ENCODE peak calls at places on chromosomes 3 and 15, in seven cellular contexts. One of them, this sample, is unnamed.

GRCh38 chr3:72818915-72819314 is 29.3 kb downstream of the SHQ1 start:
- DNase-seq in AG10803: peak; percentile 85
- DNase-seq in right atrium auricular region: no peak
- DNase-seq in progenitor cell of endocrine pancreas: no peak
- DNase-seq in psoas muscle: no peak
- DNase-seq in mesothelial cell of epicardium: no peak
- DNase-seq in cardiac fibroblast: peak; percentile 71
- DNase-seq in this sample: no peak

GRCh38 chr15:45200799-45201556 is 13.2 kb upstream of the SHF start:
- DNase-seq in AG10803: peak; percentile 84
- DNase-seq in right atrium auricular region: peak; percentile 87
- DNase-seq in progenitor cell of endocrine pancreas: peak; percentile 45
- DNase-seq in psoas muscle: peak; percentile 91
- DNase-seq in mesothelial cell of epicardium: peak; percentile 79
- DNase-seq in cardiac fibroblast: peak; percentile 81
- DNase-seq in this sample: peak; percentile 84

GRCh38 chr3:73411545-73411944 is 213.2 kb downstream of the PDZRN3 start:
- DNase-seq in AG10803: no peak
- DNase-seq in right atrium auricular region: no peak
- DNase-seq in progenitor cell of endocrine pancreas: no peak
- DNase-seq in psoas muscle: no peak
- DNase-seq in mesothelial cell of epicardium: no peak
- DNase-seq in cardiac fibroblast: no peak
- DNase-seq in this sample: no peak

GRCh38 chr15:75904241-75904631 is 558 bp downstream of the FBXO22 start:
- DNase-seq in AG10803: peak; percentile 40
- DNase-seq in right atrium auricular region: no peak
- DNase-seq in progenitor cell of endocrine pancreas: peak; percentile 23
- DNase-seq in psoas muscle: no peak
- DNase-seq in mesothelial cell of epicardium: peak; percentile 60
- DNase-seq in cardiac fibroblast: peak; percentile 37
- DNase-seq in this sample: peak; percentile 57

GRCh38 chr3:129282727-129283327 is 4.2 kb downstream of the HMCES start:
- DNase-seq in AG10803: peak; percentile 75
- DNase-seq in right atrium auricular region: no peak
- DNase-seq in progenitor cell of endocrine pancreas: no peak
- DNase-seq in psoas muscle: no peak
- DNase-seq in mesothelial cell of epicardium: no peak
- DNase-seq in cardiac fibroblast: peak; percentile 58
- DNase-seq in this sample: no peak

GRCh38 chr3:12627371-12627770 is 36.5 kb downstream of the RAF1 start:
- DNase-seq in AG10803: no peak
- DNase-seq in right atrium auricular region: no peak
- DNase-seq in progenitor cell of endocrine pancreas: no peak
- DNase-seq in psoas muscle: no peak
- DNase-seq in mesothelial cell of epicardium: no peak
- DNase-seq in cardiac fibroblast: no peak
- DNase-seq in this sample: no peak

GRCh38 chr3:10248984-10249748 is 907 bp downstream of the TATDN2 start:
- DNase-seq in AG10803: no peak
- DNase-seq in right atrium auricular region: no peak
- DNase-seq in progenitor cell of endocrine pancreas: no peak
- DNase-seq in psoas muscle: peak; percentile 64
- DNase-seq in mesothelial cell of epicardium: peak; percentile 43
- DNase-seq in cardiac fibroblast: no peak
- DNase-seq in this sample: peak; percentile 28

GRCh38 chr3:74624301-74624700 is 9.8 kb upstream of the CNTN3 start:
- DNase-seq in AG10803: peak; percentile 91
- DNase-seq in right atrium auricular region: no peak
- DNase-seq in progenitor cell of endocrine pancreas: no peak
- DNase-seq in psoas muscle: no peak
- DNase-seq in mesothelial cell of epicardium: no peak
- DNase-seq in cardiac fibroblast: peak; percentile 46
- DNase-seq in this sample: no peak

GRCh38 chr3:8506611-8507061 is 5.0 kb downstream of the LMCD1 start:
- DNase-seq in AG10803: no peak
- DNase-seq in right atrium auricular region: no peak
- DNase-seq in progenitor cell of endocrine pancreas: no peak
- DNase-seq in psoas muscle: no peak
- DNase-seq in mesothelial cell of epicardium: no peak
- DNase-seq in cardiac fibroblast: no peak
- DNase-seq in this sample: no peak

GRCh38 chr3:107882881-107883280 is 207.9 kb downstream of the CD47 start:
- DNase-seq in AG10803: no peak
- DNase-seq in right atrium auricular region: no peak
- DNase-seq in progenitor cell of endocrine pancreas: no peak
- DNase-seq in psoas muscle: no peak
- DNase-seq in mesothelial cell of epicardium: no peak
- DNase-seq in cardiac fibroblast: no peak
- DNase-seq in this sample: no peak

GRCh38 chr3:177601120-177601519 is 403.8 kb upstream of the TBL1XR1 start:
- DNase-seq in AG10803: no peak
- DNase-seq in right atrium auricular region: no peak
- DNase-seq in progenitor cell of endocrine pancreas: no peak
- DNase-seq in psoas muscle: no peak
- DNase-seq in mesothelial cell of epicardium: no peak
- DNase-seq in cardiac fibroblast: no peak
- DNase-seq in this sample: no peak

GRCh38 chr3:128095222-128095703 is 28.3 kb downstream of the RUVBL1 start:
- DNase-seq in AG10803: peak; percentile 94
- DNase-seq in right atrium auricular region: no peak
- DNase-seq in progenitor cell of endocrine pancreas: peak; percentile 60
- DNase-seq in psoas muscle: peak; percentile 88
- DNase-seq in mesothelial cell of epicardium: peak; percentile 88
- DNase-seq in cardiac fibroblast: peak; percentile 91
- DNase-seq in this sample: peak; percentile 85
- TF ChIP-seq CTCF in AG10803: peak; percentile 87
- TF ChIP-seq CTCF in right atrium auricular region: peak; percentile 88
- TF ChIP-seq CTCF in progenitor cell of endocrine pancreas: peak; percentile 75
- TF ChIP-seq CTCF in psoas muscle: peak; percentile 88
- TF ChIP-seq CTCF in mesothelial cell of epicardium: peak; percentile 79
- TF ChIP-seq CTCF in cardiac fibroblast: peak; percentile 93
- TF ChIP-seq CTCF in this sample: peak; percentile 77

GRCh38 chr3:87001699-87002098 is 10.8 kb upstream of the VGLL3 start:
- DNase-seq in AG10803: no peak
- DNase-seq in right atrium auricular region: no peak
- DNase-seq in progenitor cell of endocrine pancreas: no peak
- DNase-seq in psoas muscle: no peak
- DNase-seq in mesothelial cell of epicardium: no peak
- DNase-seq in cardiac fibroblast: no peak
- DNase-seq in this sample: no peak

GRCh38 chr3:87002346-87002745 is 11.4 kb upstream of the VGLL3 start:
- DNase-seq in AG10803: no peak
- DNase-seq in right atrium auricular region: no peak
- DNase-seq in progenitor cell of endocrine pancreas: no peak
- DNase-seq in psoas muscle: no peak
- DNase-seq in mesothelial cell of epicardium: no peak
- DNase-seq in cardiac fibroblast: no peak
- DNase-seq in this sample: no peak

DNA sequence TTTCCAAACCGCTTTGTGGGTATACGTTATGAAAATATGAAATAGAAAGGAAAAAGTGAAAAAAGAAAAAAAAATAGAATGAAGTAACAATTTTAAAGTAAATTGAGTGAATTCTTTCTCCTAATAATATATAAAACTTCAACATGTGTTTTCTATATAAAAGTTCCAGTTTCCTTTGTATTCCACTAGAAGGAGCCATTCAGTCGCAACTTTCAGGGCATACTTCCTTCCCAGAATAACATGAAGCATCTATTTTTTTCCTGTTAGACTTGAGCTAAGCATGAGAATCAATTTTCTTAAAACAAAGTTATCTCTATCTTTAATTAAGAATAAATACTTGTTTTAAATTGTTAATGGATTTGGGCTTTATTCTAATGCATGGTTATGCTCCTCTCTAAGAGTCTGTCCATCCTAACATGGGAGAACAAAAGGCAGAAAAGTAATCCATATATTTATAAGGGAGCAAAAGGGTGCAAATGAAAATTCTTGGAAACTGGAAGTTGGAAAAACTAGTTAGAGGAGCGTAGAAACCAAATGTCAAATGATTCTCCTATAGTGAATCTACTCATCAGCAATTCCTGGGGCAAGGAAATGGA is 16.0 kb upstream of the VGLL3 start:
- DNase-seq in AG10803: peak; percentile 53
- DNase-seq in right atrium auricular region: no peak
- DNase-seq in progenitor cell of endocrine pancreas: no peak
- DNase-seq in psoas muscle: no peak
- DNase-seq in mesothelial cell of epicardium: no peak
- DNase-seq in cardiac fibroblast: peak; percentile 62
- DNase-seq in this sample: no peak
- TF ChIP-seq CTCF in AG10803: peak; percentile 66
- TF ChIP-seq CTCF in right atrium auricular region: peak; percentile 38
- TF ChIP-seq CTCF in progenitor cell of endocrine pancreas: peak; percentile 51
- TF ChIP-seq CTCF in psoas muscle: no peak
- TF ChIP-seq CTCF in mesothelial cell of epicardium: no peak
- TF ChIP-seq CTCF in cardiac fibroblast: peak; percentile 57
- TF ChIP-seq CTCF in this sample: peak; percentile 32

GRCh38 chr3:140203510-140203909 is 268.5 kb downstream of the CLSTN2 start:
- DNase-seq in AG10803: no peak
- DNase-seq in right atrium auricular region: no peak
- DNase-seq in progenitor cell of endocrine pancreas: no peak
- DNase-seq in psoas muscle: no peak
- DNase-seq in mesothelial cell of epicardium: no peak
- DNase-seq in cardiac fibroblast: no peak
- DNase-seq in this sample: no peak
- TF ChIP-seq CTCF in AG10803: no peak
- TF ChIP-seq CTCF in right atrium auricular region: no peak
- TF ChIP-seq CTCF in progenitor cell of endocrine pancreas: no peak
- TF ChIP-seq CTCF in psoas muscle: no peak
- TF ChIP-seq CTCF in mesothelial cell of epicardium: no peak
- TF ChIP-seq CTCF in cardiac fibroblast: no peak
- TF ChIP-seq CTCF in this sample: no peak

GRCh38 chr15:89893696-89894450 is at the start of gene AP3S2:
- DNase-seq in AG10803: peak; percentile 92
- DNase-seq in right atrium auricular region: peak; percentile 95
- DNase-seq in progenitor cell of endocrine pancreas: peak; percentile 78
- DNase-seq in psoas muscle: peak; percentile 95
- DNase-seq in mesothelial cell of epicardium: peak; percentile 83
- DNase-seq in cardiac fibroblast: peak; percentile 95
- DNase-seq in this sample: peak; percentile 80
- TF ChIP-seq CTCF in AG10803: peak; percentile 1
- TF ChIP-seq CTCF in right atrium auricular region: peak; percentile 21
- TF ChIP-seq CTCF in progenitor cell of endocrine pancreas: no peak
- TF ChIP-seq CTCF in psoas muscle: no peak
- TF ChIP-seq CTCF in mesothelial cell of epicardium: no peak
- TF ChIP-seq CTCF in cardiac fibroblast: no peak
- TF ChIP-seq CTCF in this sample: no peak

GRCh38 chr3:58164916-58165821 is 45.6 kb downstream of the DNASE1L3 start:
- DNase-seq in AG10803: no peak
- DNase-seq in right atrium auricular region: no peak
- DNase-seq in progenitor cell of endocrine pancreas: no peak
- DNase-seq in psoas muscle: no peak
- DNase-seq in mesothelial cell of epicardium: no peak
- DNase-seq in cardiac fibroblast: peak; percentile 69
- DNase-seq in this sample: no peak
- TF ChIP-seq CTCF in AG10803: no peak
- TF ChIP-seq CTCF in right atrium auricular region: no peak
- TF ChIP-seq CTCF in progenitor cell of endocrine pancreas: no peak
- TF ChIP-seq CTCF in psoas muscle: no peak
- TF ChIP-seq CTCF in mesothelial cell of epicardium: no peak
- TF ChIP-seq CTCF in cardiac fibroblast: no peak
- TF ChIP-seq CTCF in this sample: no peak

This sample was measured in nephron progenitor cell.